ENCODE peak calls at places on chromosomes 6 and 20, in four cellular contexts. One of them, this sample, is unnamed.

GRCh38 chr6:112400282-112400681 is 53.2 kb downstream of the RFPL4B start:
- ATAC-seq in A549: no peak
- ATAC-seq in HepG2: no peak
- ATAC-seq in upper lobe of left lung: no peak
- ATAC-seq in this sample: no peak

GRCh38 chr6:5425267-5425666 is 164.0 kb downstream of the FARS2 start:
- ATAC-seq in A549: no peak
- ATAC-seq in HepG2: no peak
- ATAC-seq in upper lobe of left lung: no peak
- ATAC-seq in this sample: no peak

GRCh38 chr6:71408966-71409723 is 120.5 kb downstream of the OGFRL1 start:
- ATAC-seq in A549: peak
- ATAC-seq in HepG2: no peak
- ATAC-seq in upper lobe of left lung: no peak
- ATAC-seq in this sample: no peak

GRCh38 chr6:168709034-168709433 is 268.1 kb downstream of the SMOC2 start:
- ATAC-seq in A549: no peak
- ATAC-seq in HepG2: no peak
- ATAC-seq in upper lobe of left lung: no peak
- ATAC-seq in this sample: no peak

GRCh38 chr20:48541581-48542071 is 286.2 kb downstream of the PREX1 start:
- ATAC-seq in A549: no peak
- ATAC-seq in HepG2: no peak
- ATAC-seq in upper lobe of left lung: no peak
- ATAC-seq in this sample: no peak

GRCh38 chr6:166456360-166457156 is 73.8 kb upstream of the MPC1 start:
- ATAC-seq in A549: peak
- ATAC-seq in HepG2: peak
- ATAC-seq in upper lobe of left lung: no peak
- ATAC-seq in this sample: peak

GRCh38 chr6:112331306-112331705 is 15.8 kb upstream of the RFPL4B start:
- ATAC-seq in A549: no peak
- ATAC-seq in HepG2: no peak
- ATAC-seq in upper lobe of left lung: no peak
- ATAC-seq in this sample: no peak

GRCh38 chr20:57109151-57109953 is 157.1 kb downstream of the BMP7 start:
- ATAC-seq in A549: no peak
- ATAC-seq in HepG2: peak
- ATAC-seq in upper lobe of left lung: no peak
- ATAC-seq in this sample: peak

GRCh38 chr6:148324297-148325007 is 18.2 kb upstream of the SASH1 start:
- ATAC-seq in A549: peak
- ATAC-seq in HepG2: no peak
- ATAC-seq in upper lobe of left lung: no peak
- ATAC-seq in this sample: no peak

GRCh38 chr6:46888578-46888977 is 33.2 kb downstream of the ADGRF5 start:
- ATAC-seq in A549: no peak
- ATAC-seq in HepG2: no peak
- ATAC-seq in upper lobe of left lung: no peak
- ATAC-seq in this sample: no peak

GRCh38 chr6:160088069-160088773 is 33.4 kb upstream of the SLC22A1 start:
- ATAC-seq in A549: peak
- ATAC-seq in HepG2: peak
- ATAC-seq in upper lobe of left lung: no peak
- ATAC-seq in this sample: peak

GRCh38 chr20:63850689-63851547 is 10.4 kb upstream of the ABHD16B start:
- ATAC-seq in A549: no peak
- ATAC-seq in HepG2: no peak
- ATAC-seq in upper lobe of left lung: no peak
- ATAC-seq in this sample: no peak

GRCh38 chr6:151380848-151381205 is 10.5 kb downstream of the ZBTB2 start:
- ATAC-seq in A549: no peak
- ATAC-seq in HepG2: no peak
- ATAC-seq in upper lobe of left lung: no peak
- ATAC-seq in this sample: no peak

GRCh38 chr20:25191689-25192088 is 3.8 kb upstream of the ENTPD6 start:
- ATAC-seq in A549: no peak
- ATAC-seq in HepG2: no peak
- ATAC-seq in upper lobe of left lung: no peak
- ATAC-seq in this sample: no peak

GRCh38 chr6:159701413-159701999 is 8.5 kb upstream of the SOD2 start:
- ATAC-seq in A549: peak
- ATAC-seq in HepG2: peak
- ATAC-seq in upper lobe of left lung: peak
- ATAC-seq in this sample: peak

GRCh38 chr6:122408240-122408639 is 8.8 kb downstream of the HSF2 start:
- ATAC-seq in A549: no peak
- ATAC-seq in HepG2: no peak
- ATAC-seq in upper lobe of left lung: no peak
- ATAC-seq in this sample: no peak

GRCh38 chr20:41798926-41799502 is 180.8 kb upstream of the CHD6 start:
- ATAC-seq in A549: peak
- ATAC-seq in HepG2: peak
- ATAC-seq in upper lobe of left lung: no peak
- ATAC-seq in this sample: no peak

GRCh38 chr6:7188492-7188891 is 80.7 kb downstream of the RREB1 start:
- ATAC-seq in A549: no peak
- ATAC-seq in HepG2: no peak
- ATAC-seq in upper lobe of left lung: no peak
- ATAC-seq in this sample: peak

GRCh38 chr6:26187981-26188635 is 100.9 kb downstream of the HFE start:
- ATAC-seq in A549: peak
- ATAC-seq in HepG2: peak
- ATAC-seq in upper lobe of left lung: peak
- ATAC-seq in this sample: peak

GRCh38 chr6:235763-236360 is 56.4 kb upstream of the DUSP22 start:
- ATAC-seq in A549: no peak
- ATAC-seq in HepG2: peak
- ATAC-seq in upper lobe of left lung: no peak
- ATAC-seq in this sample: peak

GRCh38 chr20:4153661-4154238 is 138.4 kb upstream of the RNF24 start:
- ATAC-seq in A549: no peak
- ATAC-seq in HepG2: no peak
- ATAC-seq in upper lobe of left lung: no peak
- ATAC-seq in this sample: no peak

GRCh38 chr6:24660100-24660499 is 6.6 kb downstream of the TDP2 start:
- ATAC-seq in A549: peak
- ATAC-seq in HepG2: no peak
- ATAC-seq in upper lobe of left lung: no peak
- ATAC-seq in this sample: no peak

GRCh38 chr6:80523531-80523970 is 417.1 kb downstream of the BCKDHB start:
- ATAC-seq in A549: peak
- ATAC-seq in HepG2: no peak
- ATAC-seq in upper lobe of left lung: no peak
- ATAC-seq in this sample: peak

GRCh38 chr6:135087403-135087802 is 32.8 kb upstream of the HBS1L start:
- ATAC-seq in A549: no peak
- ATAC-seq in HepG2: peak
- ATAC-seq in upper lobe of left lung: no peak
- ATAC-seq in this sample: no peak
- TF ChIP-seq EP300 in A549: no peak
- TF ChIP-seq EP300 in HepG2: no peak
- TF ChIP-seq EP300 in upper lobe of left lung: no peak
- TF ChIP-seq EP300 in this sample: no peak

DNA sequence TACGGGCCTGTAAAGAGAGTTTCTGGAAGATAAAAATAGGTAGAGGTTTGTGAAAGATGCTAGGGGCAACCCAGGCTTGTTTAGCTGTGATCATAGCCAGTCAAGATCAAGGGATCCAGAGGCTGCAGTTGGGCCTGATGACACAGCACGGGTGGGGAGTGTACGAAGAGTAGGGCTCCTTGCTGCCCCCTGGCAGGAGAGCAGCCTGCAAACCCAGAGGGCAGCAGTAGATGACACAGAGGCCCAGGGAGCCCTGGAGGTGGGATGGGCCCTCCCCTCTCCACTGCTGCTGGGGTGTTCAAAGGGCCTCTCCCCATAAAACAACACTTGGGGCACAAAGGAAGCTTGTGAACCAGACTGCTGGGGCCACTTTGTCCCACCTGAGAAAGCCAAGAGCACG is 47.2 kb downstream of the VEGFA start:
- ATAC-seq in A549: peak
- ATAC-seq in HepG2: peak
- ATAC-seq in upper lobe of left lung: no peak
- ATAC-seq in this sample: no peak
- TF ChIP-seq EP300 in A549: no peak
- TF ChIP-seq EP300 in HepG2: no peak
- TF ChIP-seq EP300 in upper lobe of left lung: no peak
- TF ChIP-seq EP300 in this sample: no peak

GRCh38 chr6:2841264-2842138 is at the start of gene SERPINB1:
- ATAC-seq in A549: peak
- ATAC-seq in HepG2: peak
- ATAC-seq in upper lobe of left lung: peak
- ATAC-seq in this sample: peak
- TF ChIP-seq EP300 in A549: no peak
- TF ChIP-seq EP300 in HepG2: peak
- TF ChIP-seq EP300 in upper lobe of left lung: peak
- TF ChIP-seq EP300 in this sample: no peak

DNA sequence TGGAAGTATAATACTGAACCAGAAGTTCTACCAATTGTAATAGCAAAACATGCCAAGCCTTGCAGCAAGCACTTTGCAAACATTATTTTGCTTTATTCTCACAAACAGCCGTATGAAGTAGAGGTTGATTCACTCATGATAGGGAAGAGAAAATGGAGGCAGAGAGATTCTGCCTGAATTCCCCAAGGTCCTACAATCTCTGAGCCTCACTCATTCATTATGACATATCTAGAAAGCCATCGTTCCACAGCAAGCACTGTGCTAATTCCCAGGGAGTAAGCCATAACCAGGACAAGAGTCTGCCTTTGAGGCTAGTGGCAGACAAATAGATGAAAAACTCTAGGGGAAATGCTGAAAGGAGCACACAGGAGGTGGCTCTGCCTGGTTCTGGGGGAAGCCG is 288.0 kb downstream of the TSHZ2 start:
- ATAC-seq in A549: no peak
- ATAC-seq in HepG2: no peak
- ATAC-seq in upper lobe of left lung: no peak
- ATAC-seq in this sample: no peak
- TF ChIP-seq EP300 in A549: no peak
- TF ChIP-seq EP300 in HepG2: no peak
- TF ChIP-seq EP300 in upper lobe of left lung: no peak
- TF ChIP-seq EP300 in this sample: no peak

GRCh38 chr6:113856571-113857564 is at the start of gene MARCKS:
- ATAC-seq in A549: peak
- ATAC-seq in HepG2: peak
- ATAC-seq in upper lobe of left lung: peak
- ATAC-seq in this sample: peak
- TF ChIP-seq EP300 in A549: no peak
- TF ChIP-seq EP300 in HepG2: no peak
- TF ChIP-seq EP300 in upper lobe of left lung: no peak
- TF ChIP-seq EP300 in this sample: no peak

DNA sequence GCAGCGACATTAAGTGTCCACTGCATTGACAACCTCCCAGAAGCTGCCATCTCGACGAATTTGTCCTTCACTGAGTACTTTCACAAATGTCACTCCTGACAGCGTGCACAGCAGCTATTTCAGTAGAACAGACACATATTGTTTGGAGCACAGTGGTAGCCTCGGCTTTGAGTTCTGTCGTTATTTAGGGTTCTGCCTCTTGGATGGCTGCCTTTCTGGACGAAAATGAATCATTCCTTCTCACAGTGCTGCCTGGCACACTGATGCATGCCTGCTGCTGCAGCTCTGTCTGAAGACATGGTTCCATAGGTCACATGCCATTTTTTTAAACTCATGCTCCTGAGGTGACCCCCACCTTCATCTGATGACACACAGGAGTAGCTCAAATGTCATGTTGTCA is 477.0 kb downstream of the C6orf118 start:
- ATAC-seq in A549: no peak
- ATAC-seq in HepG2: no peak
- ATAC-seq in upper lobe of left lung: no peak
- ATAC-seq in this sample: no peak
- TF ChIP-seq EP300 in A549: no peak
- TF ChIP-seq EP300 in HepG2: no peak
- TF ChIP-seq EP300 in upper lobe of left lung: no peak
- TF ChIP-seq EP300 in this sample: no peak

GRCh38 chr6:134675110-134676038 is 274.5 kb downstream of the ALDH8A1 start:
- ATAC-seq in A549: no peak
- ATAC-seq in HepG2: no peak
- ATAC-seq in upper lobe of left lung: no peak
- ATAC-seq in this sample: no peak
- TF ChIP-seq EP300 in A549: no peak
- TF ChIP-seq EP300 in HepG2: no peak
- TF ChIP-seq EP300 in upper lobe of left lung: no peak
- TF ChIP-seq EP300 in this sample: no peak

This sample was measured in gastroesophageal sphincter.